ENCODE peak calls at places on chromosomes 7 and 10, in six cellular contexts. One of them, this sample, is unnamed.

GRCh38 chr10:14617850-14618249 is 156.8 kb downstream of the FAM107B start:
- DNase-seq in BE2C: no peak
- DNase-seq in AG09309: no peak
- DNase-seq in heart right ventricle: no peak
- DNase-seq in foreskin fibroblast: peak
- DNase-seq in fibroblast of villous mesenchyme: peak
- DNase-seq in this sample: no peak

GRCh38 chr7:99375070-99375807 is 709 bp downstream of the ARPC1B start:
- DNase-seq in BE2C: peak
- DNase-seq in AG09309: no peak
- DNase-seq in heart right ventricle: peak
- DNase-seq in foreskin fibroblast: peak
- DNase-seq in fibroblast of villous mesenchyme: peak
- DNase-seq in this sample: peak

GRCh38 chr10:42552188-42553063 is 85.9 kb downstream of the ZNF33B start:
- DNase-seq in BE2C: peak
- DNase-seq in AG09309: peak
- DNase-seq in heart right ventricle: peak
- DNase-seq in foreskin fibroblast: peak
- DNase-seq in fibroblast of villous mesenchyme: peak
- DNase-seq in this sample: peak

GRCh38 chr7:49091089-49091488 is 166.7 kb downstream of the CDC14C start:
- DNase-seq in BE2C: no peak
- DNase-seq in AG09309: no peak
- DNase-seq in heart right ventricle: no peak
- DNase-seq in foreskin fibroblast: no peak
- DNase-seq in fibroblast of villous mesenchyme: no peak
- DNase-seq in this sample: no peak

GRCh38 chr10:48608926-48609325 is 4.1 kb upstream of the ARHGAP22 start:
- DNase-seq in BE2C: no peak
- DNase-seq in AG09309: no peak
- DNase-seq in heart right ventricle: no peak
- DNase-seq in foreskin fibroblast: peak
- DNase-seq in fibroblast of villous mesenchyme: peak
- DNase-seq in this sample: no peak

GRCh38 chr7:24368161-24368560 is 84.2 kb downstream of the NPY start:
- DNase-seq in BE2C: no peak
- DNase-seq in AG09309: no peak
- DNase-seq in heart right ventricle: no peak
- DNase-seq in foreskin fibroblast: no peak
- DNase-seq in fibroblast of villous mesenchyme: no peak
- DNase-seq in this sample: no peak

GRCh38 chr10:15744217-15744865 is 24.6 kb upstream of the ITGA8 start:
- DNase-seq in BE2C: peak
- DNase-seq in AG09309: no peak
- DNase-seq in heart right ventricle: no peak
- DNase-seq in foreskin fibroblast: peak
- DNase-seq in fibroblast of villous mesenchyme: peak
- DNase-seq in this sample: no peak

GRCh38 chr7:149860821-149861727 is 12.7 kb upstream of the ATP6V0E2 start:
- DNase-seq in BE2C: no peak
- DNase-seq in AG09309: no peak
- DNase-seq in heart right ventricle: no peak
- DNase-seq in foreskin fibroblast: no peak
- DNase-seq in fibroblast of villous mesenchyme: no peak
- DNase-seq in this sample: no peak

GRCh38 chr10:82221750-82222149 is 346.8 kb downstream of the NRG3 start:
- DNase-seq in BE2C: no peak
- DNase-seq in AG09309: no peak
- DNase-seq in heart right ventricle: no peak
- DNase-seq in foreskin fibroblast: no peak
- DNase-seq in fibroblast of villous mesenchyme: no peak
- DNase-seq in this sample: no peak

GRCh38 chr7:73701357-73701995 is 18.0 kb downstream of the STX1A start:
- DNase-seq in BE2C: peak
- DNase-seq in AG09309: no peak
- DNase-seq in heart right ventricle: no peak
- DNase-seq in foreskin fibroblast: peak
- DNase-seq in fibroblast of villous mesenchyme: peak
- DNase-seq in this sample: peak

GRCh38 chr7:102272075-102272916 is 14.4 kb upstream of the SH2B2 start:
- DNase-seq in BE2C: peak
- DNase-seq in AG09309: peak
- DNase-seq in heart right ventricle: peak
- DNase-seq in foreskin fibroblast: peak
- DNase-seq in fibroblast of villous mesenchyme: peak
- DNase-seq in this sample: peak

GRCh38 chr7:90532231-90532929 is 62.9 kb downstream of the PTTG1IP2 start:
- DNase-seq in BE2C: no peak
- DNase-seq in AG09309: no peak
- DNase-seq in heart right ventricle: no peak
- DNase-seq in foreskin fibroblast: no peak
- DNase-seq in fibroblast of villous mesenchyme: no peak
- DNase-seq in this sample: no peak

GRCh38 chr7:150851497-150852370 is 583 bp upstream of the AOC1 start:
- DNase-seq in BE2C: no peak
- DNase-seq in AG09309: no peak
- DNase-seq in heart right ventricle: no peak
- DNase-seq in foreskin fibroblast: no peak
- DNase-seq in fibroblast of villous mesenchyme: no peak
- DNase-seq in this sample: no peak

GRCh38 chr10:131790021-131790420 is 110.8 kb upstream of the PPP2R2D start:
- DNase-seq in BE2C: peak
- DNase-seq in AG09309: no peak
- DNase-seq in heart right ventricle: no peak
- DNase-seq in foreskin fibroblast: no peak
- DNase-seq in fibroblast of villous mesenchyme: no peak
- DNase-seq in this sample: no peak

GRCh38 chr7:157612664-157613561 is 276.1 kb downstream of the DNAJB6 start:
- DNase-seq in BE2C: no peak
- DNase-seq in AG09309: no peak
- DNase-seq in heart right ventricle: peak
- DNase-seq in foreskin fibroblast: peak
- DNase-seq in fibroblast of villous mesenchyme: no peak
- DNase-seq in this sample: peak

GRCh38 chr7:91571601-91572000 is 307.4 kb downstream of the FZD1 start:
- DNase-seq in BE2C: no peak
- DNase-seq in AG09309: no peak
- DNase-seq in heart right ventricle: no peak
- DNase-seq in foreskin fibroblast: no peak
- DNase-seq in fibroblast of villous mesenchyme: no peak
- DNase-seq in this sample: no peak

GRCh38 chr7:22900101-22900500 is 77.5 kb upstream of the TOMM7 start:
- DNase-seq in BE2C: no peak
- DNase-seq in AG09309: no peak
- DNase-seq in heart right ventricle: no peak
- DNase-seq in foreskin fibroblast: no peak
- DNase-seq in fibroblast of villous mesenchyme: no peak
- DNase-seq in this sample: no peak

GRCh38 chr10:810351-810846 is 120.9 kb upstream of the DIP2C start:
- DNase-seq in BE2C: peak
- DNase-seq in AG09309: no peak
- DNase-seq in heart right ventricle: no peak
- DNase-seq in foreskin fibroblast: no peak
- DNase-seq in fibroblast of villous mesenchyme: no peak
- DNase-seq in this sample: peak

GRCh38 chr10:82813856-82814255 is 938.9 kb downstream of the NRG3 start:
- DNase-seq in BE2C: peak
- DNase-seq in AG09309: no peak
- DNase-seq in heart right ventricle: no peak
- DNase-seq in foreskin fibroblast: peak
- DNase-seq in fibroblast of villous mesenchyme: peak
- DNase-seq in this sample: no peak

GRCh38 chr7:155470186-155470487 is 12.2 kb downstream of the EN2 start:
- DNase-seq in BE2C: no peak
- DNase-seq in AG09309: no peak
- DNase-seq in heart right ventricle: no peak
- DNase-seq in foreskin fibroblast: no peak
- DNase-seq in fibroblast of villous mesenchyme: no peak
- DNase-seq in this sample: no peak

GRCh38 chr7:81140775-81141174 is 221.9 kb upstream of the SEMA3C start:
- DNase-seq in BE2C: no peak
- DNase-seq in AG09309: no peak
- DNase-seq in heart right ventricle: no peak
- DNase-seq in foreskin fibroblast: no peak
- DNase-seq in fibroblast of villous mesenchyme: no peak
- DNase-seq in this sample: no peak

GRCh38 chr7:123615344-123615743 is 13.7 kb downstream of the ASB15 start:
- DNase-seq in BE2C: no peak
- DNase-seq in AG09309: peak
- DNase-seq in heart right ventricle: no peak
- DNase-seq in foreskin fibroblast: peak
- DNase-seq in fibroblast of villous mesenchyme: peak
- DNase-seq in this sample: no peak

GRCh38 chr10:93072713-93073538 is 767 bp upstream of the CYP26A1 start:
- DNase-seq in BE2C: no peak
- DNase-seq in AG09309: no peak
- DNase-seq in heart right ventricle: no peak
- DNase-seq in foreskin fibroblast: peak
- DNase-seq in fibroblast of villous mesenchyme: no peak
- DNase-seq in this sample: no peak

GRCh38 chr10:93074137-93074596 is 474 bp downstream of the CYP26A1 start:
- DNase-seq in BE2C: no peak
- DNase-seq in AG09309: no peak
- DNase-seq in heart right ventricle: no peak
- DNase-seq in foreskin fibroblast: peak
- DNase-seq in fibroblast of villous mesenchyme: no peak
- DNase-seq in this sample: no peak

GRCh38 chr10:93074597-93075368 is 1.1 kb downstream of the CYP26A1 start:
- DNase-seq in BE2C: no peak
- DNase-seq in AG09309: no peak
- DNase-seq in heart right ventricle: no peak
- DNase-seq in foreskin fibroblast: peak
- DNase-seq in fibroblast of villous mesenchyme: no peak
- DNase-seq in this sample: no peak

GRCh38 chr10:93072225-93072712 is 1.4 kb upstream of the CYP26A1 start:
- DNase-seq in BE2C: no peak
- DNase-seq in AG09309: no peak
- DNase-seq in heart right ventricle: no peak
- DNase-seq in foreskin fibroblast: peak
- DNase-seq in fibroblast of villous mesenchyme: no peak
- DNase-seq in this sample: no peak

DNA sequence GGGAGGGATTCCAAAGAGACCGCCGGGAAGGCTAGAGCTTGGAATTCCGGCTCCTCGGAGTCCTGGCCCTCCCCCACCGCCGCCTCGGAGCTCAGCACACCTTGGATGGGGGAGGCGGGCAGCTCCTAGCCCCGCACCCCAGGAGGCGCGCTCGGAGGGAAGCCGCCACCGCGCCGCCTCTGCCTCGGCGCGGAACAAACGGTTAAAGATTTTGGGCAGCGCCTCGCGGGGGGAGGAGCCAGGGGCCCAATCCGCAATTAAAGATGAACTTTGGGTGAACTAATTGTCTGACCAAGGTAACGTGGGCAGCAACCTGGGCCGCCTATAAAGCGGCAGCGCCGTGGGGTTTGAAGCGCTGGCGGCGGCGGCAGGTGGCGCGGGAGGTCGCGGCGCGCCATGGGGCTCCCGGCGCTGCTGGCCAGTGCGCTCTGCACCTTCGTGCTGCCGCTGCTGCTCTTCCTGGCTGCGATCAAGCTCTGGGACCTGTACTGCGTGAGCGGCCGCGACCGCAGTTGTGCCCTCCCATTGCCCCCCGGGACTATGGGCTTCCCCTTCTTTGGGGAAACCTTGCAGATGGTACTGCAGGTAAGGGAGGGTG is at the start of gene CYP26A1:
- DNase-seq in BE2C: no peak
- DNase-seq in AG09309: no peak
- DNase-seq in heart right ventricle: no peak
- DNase-seq in foreskin fibroblast: peak
- DNase-seq in fibroblast of villous mesenchyme: no peak
- DNase-seq in this sample: no peak
- H3K4me3 ChIP-seq in BE2C: no peak
- H3K4me3 ChIP-seq in AG09309: peak
- H3K4me3 ChIP-seq in heart right ventricle: peak
- H3K4me3 ChIP-seq in foreskin fibroblast: peak
- H3K4me3 ChIP-seq in fibroblast of villous mesenchyme: peak
- H3K4me3 ChIP-seq in this sample: peak

DNA sequence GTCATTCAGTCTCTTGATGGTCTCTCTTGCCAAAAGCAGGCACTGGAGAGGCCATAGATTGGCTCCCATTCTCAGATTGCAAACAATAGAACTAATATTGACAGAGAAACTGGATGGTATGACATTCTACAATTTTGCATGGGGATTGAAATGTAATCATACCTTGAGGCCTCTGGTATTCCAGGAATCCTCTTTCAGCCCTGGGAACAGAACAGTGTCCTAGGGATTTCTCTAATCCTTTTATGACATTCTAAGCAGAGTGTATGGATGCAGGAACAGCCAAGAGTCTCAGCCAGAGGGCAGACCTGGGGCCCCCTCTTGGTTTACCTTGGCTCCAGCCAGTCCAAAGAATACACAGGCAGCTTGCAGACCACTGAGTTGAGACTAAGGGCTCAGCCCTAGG is 206.4 kb downstream of the KCNMA1 start:
- DNase-seq in BE2C: no peak
- DNase-seq in AG09309: no peak
- DNase-seq in heart right ventricle: no peak
- DNase-seq in foreskin fibroblast: no peak
- DNase-seq in fibroblast of villous mesenchyme: no peak
- DNase-seq in this sample: no peak
- TF ChIP-seq CTCF in BE2C: no peak
- TF ChIP-seq CTCF in AG09309: no peak
- TF ChIP-seq CTCF in heart right ventricle: no peak
- TF ChIP-seq CTCF in foreskin fibroblast: no peak
- TF ChIP-seq CTCF in fibroblast of villous mesenchyme: no peak
- TF ChIP-seq CTCF in this sample: no peak

DNA sequence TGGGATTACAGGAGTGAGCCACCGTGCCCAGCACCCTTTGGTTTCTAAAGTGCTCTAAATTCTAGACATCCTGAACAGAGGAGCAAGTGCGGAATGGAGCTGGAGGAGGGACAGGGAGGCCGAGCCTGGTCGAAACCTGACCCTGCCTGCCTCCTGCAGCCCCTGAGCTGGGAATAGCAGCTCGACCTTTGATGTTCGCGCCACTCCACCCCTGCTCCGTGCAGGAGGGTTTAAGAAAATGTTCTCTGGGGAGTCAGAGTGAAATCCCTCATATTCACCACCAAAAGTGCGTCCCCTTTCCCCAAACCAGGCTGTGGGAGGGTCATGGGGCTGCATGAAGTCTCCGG is 1.8 kb downstream of the PGAM2 start:
- DNase-seq in BE2C: peak
- DNase-seq in AG09309: no peak
- DNase-seq in heart right ventricle: no peak
- DNase-seq in foreskin fibroblast: no peak
- DNase-seq in fibroblast of villous mesenchyme: no peak
- DNase-seq in this sample: no peak
- H3K4me3 ChIP-seq in BE2C: no peak
- H3K4me3 ChIP-seq in AG09309: no peak
- H3K4me3 ChIP-seq in heart right ventricle: peak
- H3K4me3 ChIP-seq in foreskin fibroblast: no peak
- H3K4me3 ChIP-seq in fibroblast of villous mesenchyme: no peak
- H3K4me3 ChIP-seq in this sample: no peak

GRCh38 chr7:95725170-95725569 is 47.2 kb upstream of the DYNC1I1 start:
- DNase-seq in BE2C: no peak
- DNase-seq in AG09309: no peak
- DNase-seq in heart right ventricle: no peak
- DNase-seq in foreskin fibroblast: no peak
- DNase-seq in fibroblast of villous mesenchyme: no peak
- DNase-seq in this sample: no peak

GRCh38 chr7:95718556-95719410 is 53.6 kb upstream of the DYNC1I1 start:
- DNase-seq in BE2C: no peak
- DNase-seq in AG09309: peak
- DNase-seq in heart right ventricle: no peak
- DNase-seq in foreskin fibroblast: peak
- DNase-seq in fibroblast of villous mesenchyme: peak
- DNase-seq in this sample: no peak

GRCh38 chr7:95723583-95724180 is 48.7 kb upstream of the DYNC1I1 start:
- DNase-seq in BE2C: peak
- DNase-seq in AG09309: peak
- DNase-seq in heart right ventricle: no peak
- DNase-seq in foreskin fibroblast: peak
- DNase-seq in fibroblast of villous mesenchyme: peak
- DNase-seq in this sample: peak
- TF ChIP-seq CTCF in BE2C: peak
- TF ChIP-seq CTCF in AG09309: peak
- TF ChIP-seq CTCF in heart right ventricle: peak
- TF ChIP-seq CTCF in foreskin fibroblast: peak
- TF ChIP-seq CTCF in fibroblast of villous mesenchyme: peak
- TF ChIP-seq CTCF in this sample: peak